ENCODE peak calls at places on chromosomes 12 and 14, in nine cellular contexts. F is AG04449, X is coronary artery, H is lung, L is spleen, Z is psoas muscle, K is cardiac muscle cell, E is astrocyte of the spinal cord, R is retinal pigment epithelial cell. W is an unnamed sample.

GRCh38 chr14:69489495-69489894 is 5.0 kb downstream of the PLEKHD1 start:
- DNase-seq in E (no peak), F (no peak), K (no peak), Z (no peak), R (no peak), X (peak; percentile 52), H (no peak), L (no peak), W (no peak)

GRCh38 chr14:24264298-24264697 is 1.3 kb upstream of the TGM1 start:
- DNase-seq in R (no peak), F (no peak), L (no peak), E (no peak), H (no peak), K (no peak), X (no peak), Z (no peak), W (peak; percentile 58)

GRCh38 chr12:67988600-67988999 is 647 bp upstream of the IFNG-AS1 start:
- DNase-seq in Z (no peak), F (no peak), H (no peak), K (no peak), E (no peak), R (no peak), L (no peak), X (no peak), W (no peak)

GRCh38 chr14:40467969-40468368 is 1035.7 kb upstream of the FBXO33 start:
- DNase-seq in L (no peak), X (no peak), K (no peak), E (no peak), R (no peak), F (no peak), Z (no peak), H (no peak), W (no peak)

GRCh38 chr14:99754141-99755067 is 38.8 kb upstream of the EML1 start:
- DNase-seq in H (no peak), E (no peak), Z (no peak), X (no peak), R (peak; percentile 70), K (no peak), L (no peak), F (no peak), W (peak; percentile 65)

GRCh38 chr12:20212036-20212435 is 156.3 kb upstream of the PDE3A start:
- DNase-seq in H (no peak), R (no peak), Z (no peak), L (no peak), X (no peak), E (peak; percentile 75), K (no peak), F (no peak), W (no peak)

GRCh38 chr12:106227641-106228319 is 20.0 kb downstream of the CKAP4 start:
- DNase-seq in K (no peak), H (peak; percentile 79), X (peak; percentile 68), E (no peak), F (no peak), Z (no peak), L (peak; percentile 89), R (no peak), W (peak; percentile 84)

GRCh38 chr12:116943419-116944372 is 32.9 kb downstream of the FBXW8 start:
- DNase-seq in K (no peak), X (no peak), L (no peak), E (no peak), H (no peak), F (no peak), R (no peak), Z (peak; percentile 24), W (no peak)

GRCh38 chr14:39500253-39500652 is 68.0 kb upstream of the FBXO33 start:
- DNase-seq in R (no peak), L (no peak), E (no peak), K (no peak), F (no peak), Z (no peak), H (no peak), X (no peak), W (no peak)

GRCh38 chr12:122138181-122138580 is 35.8 kb downstream of the IL31 start:
- DNase-seq in R (no peak), E (no peak), K (no peak), X (no peak), Z (no peak), L (no peak), F (no peak), H (no peak), W (no peak)

GRCh38 chr14:42047421-42048045 is 440.9 kb downstream of the LRFN5 start:
- DNase-seq in L (no peak), K (no peak), F (no peak), H (no peak), Z (no peak), E (no peak), R (no peak), X (no peak), W (no peak)

GRCh38 chr12:20477691-20478090 is 109.4 kb downstream of the PDE3A start:
- DNase-seq in F (no peak), R (no peak), X (no peak), H (no peak), K (no peak), L (no peak), Z (no peak), E (no peak), W (no peak)

GRCh38 chr12:24754690-24755638 is 193.9 kb downstream of the BCAT1 start:
- DNase-seq in H (peak; percentile 58), Z (no peak), X (no peak), R (peak; percentile 62), E (peak; percentile 93), K (no peak), F (peak; percentile 59), L (no peak), W (no peak)

GRCh38 chr14:33463731-33464130 is 487.1 kb downstream of the EGLN3 start:
- DNase-seq in Z (no peak), H (no peak), X (no peak), K (no peak), L (no peak), F (no peak), R (no peak), E (no peak), W (no peak)

GRCh38 chr12:76878045-76878898 is 547 bp downstream of the CSRP2 start:
- DNase-seq in F (no peak), Z (peak; percentile 19), L (no peak), K (peak; percentile 60), R (no peak), H (no peak), X (no peak), E (peak; percentile 30), W (peak; percentile 79)

GRCh38 chr12:27552886-27553560 is 29.0 kb downstream of the PPFIBP1 start:
- DNase-seq in Z (no peak), E (no peak), K (no peak), L (no peak), R (no peak), X (no peak), H (no peak), F (no peak), W (no peak)

GRCh38 chr14:34027990-34028490 is 77.2 kb upstream of the EGLN3 start:
- DNase-seq in F (no peak), E (no peak), L (no peak), H (no peak), Z (no peak), R (no peak), X (no peak), K (no peak), W (no peak)

GRCh38 chr12:116524311-116524710 is 34.9 kb upstream of the MAP1LC3B2 start:
- DNase-seq in E (no peak), Z (no peak), K (no peak), X (no peak), H (no peak), R (no peak), L (peak; percentile 10), F (no peak), W (no peak)

GRCh38 chr12:88393017-88393767 is 187.1 kb downstream of the KITLG start:
- DNase-seq in Z (no peak), R (no peak), L (no peak), H (no peak), K (peak; percentile 27), F (no peak), X (no peak), E (peak; percentile 43), W (no peak)
- TF ChIP-seq CTCF in Z (no peak), R (peak; percentile 50), L (no peak), H (no peak), K (peak; percentile 52), F (no peak), X (no peak), E (peak; percentile 37), W (no peak)

DNA sequence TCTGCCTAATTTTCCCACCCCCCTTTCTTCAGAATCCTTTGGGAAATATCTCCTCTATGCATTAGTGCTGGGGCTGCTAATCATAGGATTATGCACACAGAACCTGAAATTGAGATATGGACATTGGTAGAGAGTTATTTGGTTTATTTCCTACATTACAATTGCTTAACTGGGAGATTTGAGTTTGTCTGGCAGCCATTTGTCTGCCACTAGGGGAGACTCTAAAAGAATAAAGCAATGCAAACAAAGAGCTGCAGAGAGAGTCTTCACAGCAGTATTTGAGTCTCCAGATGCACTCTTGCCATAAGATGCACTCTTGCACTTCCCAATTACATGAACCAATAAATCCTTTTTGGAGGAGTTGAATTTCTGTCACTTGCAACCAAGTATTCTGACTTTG is 12.0 kb upstream of the PCNX4 start:
- DNase-seq in F (no peak), L (no peak), X (no peak), K (no peak), Z (no peak), H (no peak), E (no peak), R (no peak), W (no peak)
- TF ChIP-seq CTCF in F (no peak), L (no peak), X (no peak), K (peak; percentile 19), Z (no peak), H (no peak), E (peak; percentile 21), R (peak; percentile 28), W (no peak)

GRCh38 chr12:107327783-107328182 is 234.4 kb upstream of the CRY1 start:
- DNase-seq in K (no peak), E (no peak), F (no peak), L (no peak), R (no peak), H (no peak), Z (no peak), X (no peak), W (no peak)
- TF ChIP-seq CTCF in K (no peak), E (no peak), F (no peak), L (no peak), R (no peak), H (no peak), Z (no peak), X (no peak), W (no peak)

GRCh38 chr12:29429999-29430698 is 49.2 kb upstream of the ERGIC2 start:
- DNase-seq in X (no peak), L (no peak), H (no peak), R (peak; percentile 76), E (no peak), F (no peak), Z (no peak), K (no peak), W (no peak)

GRCh38 chr12:29428630-29429029 is 47.7 kb upstream of the ERGIC2 start:
- DNase-seq in E (peak; percentile 75), H (no peak), Z (no peak), L (no peak), F (peak; percentile 17), X (no peak), R (peak; percentile 76), K (no peak), W (no peak)

GRCh38 chr12:29425722-29426121 is 44.8 kb upstream of the ERGIC2 start:
- DNase-seq in R (no peak), H (no peak), Z (no peak), E (no peak), F (no peak), L (no peak), X (no peak), K (no peak), W (no peak)

GRCh38 chr12:29426516-29426915 is 45.5 kb upstream of the ERGIC2 start:
- DNase-seq in E (no peak), H (no peak), X (no peak), K (no peak), R (no peak), L (no peak), F (no peak), Z (no peak), W (no peak)

GRCh38 chr12:29427964-29428363 is 47.0 kb upstream of the ERGIC2 start:
- DNase-seq in K (no peak), H (no peak), L (no peak), F (no peak), R (no peak), Z (no peak), E (no peak), X (no peak), W (no peak)
- TF ChIP-seq CTCF in K (peak; percentile 48), H (no peak), L (peak; percentile 31), F (no peak), R (peak; percentile 19), Z (no peak), E (no peak), X (no peak), W (no peak)